ENCODE peak calls at places on chromosomes 12 and 14, in nine cellular contexts. H is HEK293T; I is mammary epithelial cell; C is fibroblast of the aortic adventitia; X is heart left ventricle; F is kidney; N is effector CD4-positive, alpha-beta T cell; U is Panc1; G is HuH-7.5. D is an unnamed sample.

GRCh38 chr12:51533799-51534198 is 57.2 kb upstream of the SCN8A start:
- DNase-seq in G (no peak), U (no peak), X (no peak), F (no peak), N (no peak), H (no peak), I (no peak), C (peak), D (no peak)

GRCh38 chr14:70073924-70074566 is 114.7 kb downstream of the SLC8A3 start:
- DNase-seq in G (peak), N (peak), H (peak), X (peak), C (peak), I (peak), F (no peak), U (peak), D (peak)

GRCh38 chr14:63893701-63894458 is 41.1 kb downstream of the SYNE2 start:
- DNase-seq in X (no peak), G (no peak), H (no peak), U (no peak), C (peak), I (peak), N (no peak), F (peak), D (no peak)

GRCh38 chr12:106774808-106775524 is 484 bp downstream of the RIC8B start:
- DNase-seq in U (no peak), C (no peak), N (no peak), H (no peak), G (no peak), X (peak), F (no peak), I (no peak), D (no peak)

GRCh38 chr12:24222968-24223367 is 273.5 kb upstream of the SOX5 start:
- DNase-seq in I (peak), G (no peak), X (no peak), N (no peak), F (no peak), H (no peak), U (no peak), C (peak), D (no peak)

GRCh38 chr12:75666980-75667359 is 155.6 kb upstream of the KRR1 start:
- DNase-seq in F (no peak), X (no peak), G (no peak), C (peak), I (peak), N (no peak), H (no peak), U (no peak), D (peak)

GRCh38 chr14:90714811-90715210 is 101.4 kb downstream of the TTC7B start:
- DNase-seq in G (no peak), C (peak), F (no peak), X (no peak), U (no peak), H (no peak), N (no peak), I (peak), D (no peak)

GRCh38 chr12:131457028-131457310 is 253.9 kb upstream of the SFSWAP start:
- DNase-seq in C (no peak), N (no peak), H (no peak), F (no peak), I (no peak), U (no peak), G (no peak), X (no peak), D (no peak)

GRCh38 chr12:116094475-116094874 is 183.0 kb downstream of the MED13L start:
- DNase-seq in U (no peak), G (no peak), F (no peak), I (no peak), X (no peak), N (no peak), C (no peak), H (peak), D (no peak)

GRCh38 chr12:63008372-63008771 is 73.4 kb upstream of the PPM1H start:
- DNase-seq in U (no peak), N (no peak), H (no peak), X (no peak), I (no peak), C (no peak), F (no peak), G (no peak), D (no peak)

GRCh38 chr12:31023271-31023724 is 50.4 kb upstream of the DDX11 start:
- DNase-seq in F (no peak), H (no peak), X (no peak), G (no peak), C (no peak), N (no peak), U (no peak), I (no peak), D (no peak)

GRCh38 chr12:57816855-57817151 is 1.7 kb downstream of the AVIL start:
- DNase-seq in N (no peak), X (no peak), U (no peak), F (no peak), G (no peak), I (no peak), C (peak), H (no peak), D (no peak)

GRCh38 chr12:96104566-96104965 is 69.2 kb upstream of the LTA4H start:
- DNase-seq in U (no peak), G (no peak), I (no peak), X (no peak), C (no peak), F (no peak), H (no peak), N (no peak), D (no peak)

GRCh38 chr12:95200128-95200973 is 16.9 kb downstream of the FGD6 start:
- DNase-seq in F (no peak), C (peak), G (no peak), H (no peak), N (no peak), X (no peak), I (peak), U (no peak), D (no peak)

GRCh38 chr14:104085032-104085888 is at the start of gene ASPG:
- DNase-seq in F (peak), G (no peak), I (no peak), N (no peak), U (no peak), C (no peak), H (peak), X (peak), D (no peak)

GRCh38 chr14:22900088-22900799 is 17.2 kb downstream of the REM2 start:
- DNase-seq in I (peak), X (no peak), G (no peak), C (peak), F (no peak), H (peak), U (no peak), N (peak), D (peak)

GRCh38 chr12:131005161-131006035 is 51.7 kb downstream of the ADGRD1 start:
- DNase-seq in N (no peak), G (no peak), U (no peak), F (no peak), I (no peak), X (no peak), H (no peak), C (no peak), D (no peak)

GRCh38 chr12:55955800-55956508 is 9.9 kb downstream of the PMEL start:
- DNase-seq in X (no peak), F (no peak), N (peak), H (no peak), I (peak), C (peak), G (peak), U (no peak), D (peak)

GRCh38 chr12:1608783-1609119 is 14.4 kb upstream of the FBXL14 start:
- DNase-seq in U (no peak), C (peak), G (no peak), F (no peak), X (no peak), N (no peak), H (no peak), I (no peak), D (no peak)

GRCh38 chr12:46549527-46550265 is 177.1 kb upstream of the SLC38A2 start:
- DNase-seq in N (no peak), F (no peak), G (no peak), H (no peak), U (no peak), X (no peak), C (peak), I (peak), D (peak)

GRCh38 chr12:116916122-116916521 is 5.4 kb downstream of the FBXW8 start:
- DNase-seq in H (no peak), G (no peak), I (peak), C (peak), F (no peak), U (no peak), N (no peak), X (no peak), D (peak)

GRCh38 chr14:63508033-63508432 is 35.1 kb downstream of the PPP2R5E start:
- DNase-seq in X (no peak), F (no peak), C (no peak), N (no peak), H (no peak), I (no peak), G (no peak), U (no peak), D (no peak)

GRCh38 chr14:35078082-35078481 is 32.0 kb downstream of the FAM177A1 start:
- DNase-seq in G (no peak), C (no peak), U (no peak), I (no peak), N (no peak), X (no peak), F (no peak), H (no peak), D (no peak)

D was measured in HCT116.